ENCODE peak calls at places on chromosomes 6 and 20, in five cellular contexts. One of them, this sample, is unnamed.
A peak's percentile ranks its signal among the peaks of the same experiment; 100 is the strongest.

GRCh38 chr20:60787264-60787663 is 464.8 kb upstream of the CDH4 start:
- DNase-seq in A549: no peak
- DNase-seq in IMR-90: no peak
- DNase-seq in H1: no peak
- DNase-seq in K562: no peak
- DNase-seq in this sample: no peak

GRCh38 chr6:152566040-152566875 is 70.9 kb downstream of the SYNE1 start:
- DNase-seq in A549: no peak
- DNase-seq in IMR-90: no peak
- DNase-seq in H1: no peak
- DNase-seq in K562: no peak
- DNase-seq in this sample: no peak

GRCh38 chr6:160261991-160262718 is 3.5 kb upstream of the SLC22A2 start:
- DNase-seq in A549: peak; percentile 58
- DNase-seq in IMR-90: no peak
- DNase-seq in H1: no peak
- DNase-seq in K562: peak; percentile 62
- DNase-seq in this sample: peak; percentile 45

GRCh38 chr20:10581823-10582222 is 92.0 kb downstream of the JAG1 start:
- DNase-seq in A549: no peak
- DNase-seq in IMR-90: peak; percentile 56
- DNase-seq in H1: no peak
- DNase-seq in K562: no peak
- DNase-seq in this sample: peak; percentile 56

GRCh38 chr20:58854638-58855471 is 2.3 kb downstream of the GNAS start:
- DNase-seq in A549: no peak
- DNase-seq in IMR-90: no peak
- DNase-seq in H1: no peak
- DNase-seq in K562: no peak
- DNase-seq in this sample: no peak

GRCh38 chr6:73340048-73340447 is 14.0 kb downstream of the DPPA5 start:
- DNase-seq in A549: no peak
- DNase-seq in IMR-90: peak; percentile 59
- DNase-seq in H1: no peak
- DNase-seq in K562: no peak
- DNase-seq in this sample: no peak

GRCh38 chr6:154615483-154616025 is 105.1 kb upstream of the CNKSR3 start:
- DNase-seq in A549: peak; percentile 87
- DNase-seq in IMR-90: peak; percentile 60
- DNase-seq in H1: no peak
- DNase-seq in K562: peak; percentile 93
- DNase-seq in this sample: peak; percentile 35

GRCh38 chr6:149261364-149261763 is 56.1 kb upstream of the TAB2 start:
- DNase-seq in A549: no peak
- DNase-seq in IMR-90: no peak
- DNase-seq in H1: no peak
- DNase-seq in K562: no peak
- DNase-seq in this sample: no peak

GRCh38 chr6:139568157-139568955 is 193.9 kb upstream of the CITED2 start:
- DNase-seq in A549: no peak
- DNase-seq in IMR-90: no peak
- DNase-seq in H1: no peak
- DNase-seq in K562: no peak
- DNase-seq in this sample: no peak

GRCh38 chr6:72704979-72705378 is 83.1 kb downstream of the KCNQ5 start:
- DNase-seq in A549: peak; percentile 6
- DNase-seq in IMR-90: no peak
- DNase-seq in H1: no peak
- DNase-seq in K562: no peak
- DNase-seq in this sample: peak; percentile 2

GRCh38 chr6:130293800-130294199 is 71.0 kb upstream of the SAMD3 start:
- DNase-seq in A549: peak; percentile 67
- DNase-seq in IMR-90: peak; percentile 77
- DNase-seq in H1: peak; percentile 25
- DNase-seq in K562: peak; percentile 47
- DNase-seq in this sample: peak; percentile 23

GRCh38 chr6:35402856-35403191 is 49.3 kb upstream of the FANCE start:
- DNase-seq in A549: no peak
- DNase-seq in IMR-90: no peak
- DNase-seq in H1: no peak
- DNase-seq in K562: no peak
- DNase-seq in this sample: no peak
- TF ChIP-seq MAFK in A549: no peak
- TF ChIP-seq MAFK in IMR-90: no peak
- TF ChIP-seq MAFK in H1: no peak
- TF ChIP-seq MAFK in K562: no peak
- TF ChIP-seq MAFK in this sample: no peak

DNA sequence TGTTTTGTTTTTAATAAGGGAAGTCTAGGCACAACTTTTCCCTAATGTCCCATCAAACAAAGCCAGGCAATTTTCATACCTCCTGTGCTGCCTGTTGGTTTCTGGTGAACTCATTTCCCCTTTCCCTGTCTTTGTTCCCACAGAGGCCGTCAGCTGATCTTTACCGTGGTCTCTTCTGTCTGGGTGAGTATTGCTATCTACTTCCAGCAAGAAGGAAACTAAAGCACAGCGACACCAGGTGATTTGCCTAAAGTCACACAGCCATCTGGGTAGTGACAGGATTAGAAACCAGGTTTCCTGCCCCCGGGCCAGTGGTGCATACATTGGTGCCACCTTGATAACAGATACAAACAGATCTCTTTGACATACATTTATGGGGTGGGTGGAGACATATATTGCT is 59.6 kb downstream of the RAB44 start:
- DNase-seq in A549: no peak
- DNase-seq in IMR-90: no peak
- DNase-seq in H1: no peak
- DNase-seq in K562: no peak
- DNase-seq in this sample: no peak
- TF ChIP-seq MAFK in A549: no peak
- TF ChIP-seq MAFK in IMR-90: no peak
- TF ChIP-seq MAFK in H1: no peak
- TF ChIP-seq MAFK in K562: no peak
- TF ChIP-seq MAFK in this sample: no peak

DNA sequence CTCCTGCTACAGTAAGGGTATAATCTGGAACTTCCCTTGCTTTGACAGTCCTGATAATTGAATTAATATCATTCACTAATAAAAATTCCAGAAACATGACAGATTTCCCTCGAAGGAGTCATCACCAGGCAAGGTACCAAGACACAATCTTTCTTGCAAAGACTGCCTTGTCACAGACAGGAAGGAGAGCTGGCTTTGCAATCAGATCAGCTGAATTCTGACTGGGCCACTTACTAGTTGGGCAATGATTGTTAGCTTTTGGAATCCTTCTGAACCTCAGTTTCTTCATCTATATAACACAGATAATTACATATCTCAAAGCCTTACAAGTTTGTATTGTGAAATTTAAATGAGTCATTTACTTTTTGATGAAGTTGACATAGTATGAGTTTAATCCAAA is 344.2 kb downstream of the RFPL4B start:
- DNase-seq in A549: peak; percentile 53
- DNase-seq in IMR-90: peak; percentile 91
- DNase-seq in H1: no peak
- DNase-seq in K562: peak; percentile 14
- DNase-seq in this sample: no peak
- TF ChIP-seq MAFK in A549: peak; percentile 18
- TF ChIP-seq MAFK in IMR-90: no peak
- TF ChIP-seq MAFK in H1: no peak
- TF ChIP-seq MAFK in K562: no peak
- TF ChIP-seq MAFK in this sample: no peak

GRCh38 chr20:6765469-6766058 is 1.9 kb upstream of the BMP2 start:
- DNase-seq in A549: peak; percentile 71
- DNase-seq in IMR-90: peak; percentile 61
- DNase-seq in H1: no peak
- DNase-seq in K562: peak; percentile 32
- DNase-seq in this sample: peak; percentile 77
- TF ChIP-seq MAFK in A549: no peak
- TF ChIP-seq MAFK in IMR-90: no peak
- TF ChIP-seq MAFK in H1: no peak
- TF ChIP-seq MAFK in K562: no peak
- TF ChIP-seq MAFK in this sample: no peak